ENCODE peak calls at places on chromosomes 12 and 14, in six cellular contexts. One of them, this sample, is unnamed. For H3K9me3, the result is how much of the 10 kb centered on the place peaks cover.

GRCh38 chr12:52439845-52440244 is 5.7 kb upstream of the KRT75 start:
- DNase-seq in neuronal stem cell: no peak
- DNase-seq in A673: no peak
- DNase-seq in aorta: no peak
- DNase-seq in endodermal cell: peak
- DNase-seq in HAP-1: no peak
- DNase-seq in this sample: no peak

GRCh38 chr12:94636462-94637085 is 13.8 kb downstream of the TMCC3 start:
- DNase-seq in A673: no peak
- DNase-seq in neuronal stem cell: no peak
- DNase-seq in endodermal cell: no peak
- DNase-seq in aorta: no peak
- DNase-seq in HAP-1: no peak
- DNase-seq in this sample: peak

GRCh38 chr14:93083898-93084297 is 31.8 kb downstream of the ITPK1 start:
- DNase-seq in HAP-1: no peak
- DNase-seq in aorta: no peak
- DNase-seq in A673: no peak
- DNase-seq in neuronal stem cell: no peak
- DNase-seq in endodermal cell: no peak
- DNase-seq in this sample: no peak

GRCh38 chr12:50806176-50806575 is 36.5 kb upstream of the TMPRSS12 start:
- DNase-seq in endodermal cell: no peak
- DNase-seq in A673: no peak
- DNase-seq in HAP-1: no peak
- DNase-seq in neuronal stem cell: no peak
- DNase-seq in aorta: no peak
- DNase-seq in this sample: no peak

GRCh38 chr12:95820096-95820703 is 29.6 kb upstream of the NTN4 start:
- DNase-seq in HAP-1: peak
- DNase-seq in neuronal stem cell: no peak
- DNase-seq in aorta: no peak
- DNase-seq in endodermal cell: no peak
- DNase-seq in A673: peak
- DNase-seq in this sample: no peak

GRCh38 chr12:119804011-119804641 is 73.0 kb downstream of the CIT start:
- DNase-seq in HAP-1: peak
- DNase-seq in aorta: peak
- DNase-seq in neuronal stem cell: peak
- DNase-seq in A673: peak
- DNase-seq in endodermal cell: peak
- DNase-seq in this sample: peak

GRCh38 chr14:104923596-104924420 is 871 bp upstream of the PLD4 start:
- DNase-seq in neuronal stem cell: no peak
- DNase-seq in aorta: no peak
- DNase-seq in endodermal cell: no peak
- DNase-seq in HAP-1: no peak
- DNase-seq in A673: no peak
- DNase-seq in this sample: no peak

GRCh38 chr14:18688346-18688745 is 87.4 kb downstream of the OR11H12 start:
- DNase-seq in HAP-1: no peak
- DNase-seq in neuronal stem cell: no peak
- DNase-seq in A673: no peak
- DNase-seq in aorta: no peak
- DNase-seq in endodermal cell: no peak
- DNase-seq in this sample: no peak

GRCh38 chr12:25557830-25558436 is 4.8 kb upstream of the LMNTD1 start:
- DNase-seq in HAP-1: peak
- DNase-seq in endodermal cell: peak
- DNase-seq in A673: peak
- DNase-seq in aorta: no peak
- DNase-seq in neuronal stem cell: peak
- DNase-seq in this sample: no peak

GRCh38 chr12:131066207-131066885 is 112.6 kb downstream of the ADGRD1 start:
- DNase-seq in neuronal stem cell: no peak
- DNase-seq in A673: no peak
- DNase-seq in HAP-1: peak
- DNase-seq in aorta: peak
- DNase-seq in endodermal cell: peak
- DNase-seq in this sample: no peak

GRCh38 chr14:101719708-101720107 is 41.8 kb upstream of the PPP2R5C start:
- DNase-seq in endodermal cell: peak
- DNase-seq in neuronal stem cell: no peak
- DNase-seq in HAP-1: no peak
- DNase-seq in A673: no peak
- DNase-seq in aorta: no peak
- DNase-seq in this sample: peak

GRCh38 chr12:59699408-59700144 is 103.7 kb downstream of the SLC16A7 start:
- DNase-seq in neuronal stem cell: no peak
- DNase-seq in HAP-1: no peak
- DNase-seq in endodermal cell: no peak
- DNase-seq in aorta: no peak
- DNase-seq in A673: peak
- DNase-seq in this sample: no peak

GRCh38 chr14:39218171-39218769 is 15.4 kb upstream of the MIA2 start:
- DNase-seq in neuronal stem cell: no peak
- DNase-seq in A673: no peak
- DNase-seq in aorta: no peak
- DNase-seq in HAP-1: no peak
- DNase-seq in endodermal cell: no peak
- DNase-seq in this sample: no peak

GRCh38 chr14:97315790-97316189 is 518.6 kb downstream of the VRK1 start:
- DNase-seq in A673: no peak
- DNase-seq in neuronal stem cell: no peak
- DNase-seq in aorta: no peak
- DNase-seq in endodermal cell: no peak
- DNase-seq in HAP-1: no peak
- DNase-seq in this sample: no peak

GRCh38 chr14:97318380-97318779 is 521.2 kb downstream of the VRK1 start:
- DNase-seq in neuronal stem cell: no peak
- DNase-seq in endodermal cell: no peak
- DNase-seq in HAP-1: no peak
- DNase-seq in A673: no peak
- DNase-seq in aorta: no peak
- DNase-seq in this sample: no peak

DNA sequence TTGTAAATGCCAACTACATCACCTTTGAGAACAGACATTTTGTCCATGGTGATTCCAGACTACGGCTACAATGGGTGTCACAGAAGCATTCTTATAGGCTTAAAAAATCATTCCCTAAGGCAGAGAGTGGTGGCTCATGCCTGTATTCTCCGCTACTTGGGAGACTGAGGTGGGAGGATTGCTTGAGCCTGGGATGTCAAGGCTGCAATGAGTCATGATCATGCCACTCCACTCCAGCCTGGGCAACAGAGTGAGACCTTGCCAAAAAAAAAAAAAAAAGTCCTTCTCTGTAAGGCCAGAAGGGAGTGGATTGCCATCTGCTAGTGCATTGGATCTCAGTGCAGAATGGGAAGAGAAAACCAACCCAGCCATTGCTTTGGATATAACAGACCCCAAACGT is 522.5 kb downstream of the VRK1 start:
- DNase-seq in endodermal cell: no peak
- DNase-seq in HAP-1: no peak
- DNase-seq in A673: no peak
- DNase-seq in neuronal stem cell: no peak
- DNase-seq in aorta: no peak
- DNase-seq in this sample: no peak
- H3K9me3 ChIP-seq in endodermal cell: under half
- H3K9me3 ChIP-seq in HAP-1: under half
- H3K9me3 ChIP-seq in A673: under half
- H3K9me3 ChIP-seq in neuronal stem cell: under half
- H3K9me3 ChIP-seq in aorta: under half
- H3K9me3 ChIP-seq in this sample: under half

GRCh38 chr14:40682131-40682913 is 924.4 kb upstream of the LRFN5 start:
- DNase-seq in aorta: no peak
- DNase-seq in neuronal stem cell: no peak
- DNase-seq in A673: no peak
- DNase-seq in HAP-1: no peak
- DNase-seq in endodermal cell: no peak
- DNase-seq in this sample: no peak
- H3K9me3 ChIP-seq in aorta: under half
- H3K9me3 ChIP-seq in neuronal stem cell: under half
- H3K9me3 ChIP-seq in A673: under half
- H3K9me3 ChIP-seq in HAP-1: under half
- H3K9me3 ChIP-seq in endodermal cell: under half
- H3K9me3 ChIP-seq in this sample: under half

DNA sequence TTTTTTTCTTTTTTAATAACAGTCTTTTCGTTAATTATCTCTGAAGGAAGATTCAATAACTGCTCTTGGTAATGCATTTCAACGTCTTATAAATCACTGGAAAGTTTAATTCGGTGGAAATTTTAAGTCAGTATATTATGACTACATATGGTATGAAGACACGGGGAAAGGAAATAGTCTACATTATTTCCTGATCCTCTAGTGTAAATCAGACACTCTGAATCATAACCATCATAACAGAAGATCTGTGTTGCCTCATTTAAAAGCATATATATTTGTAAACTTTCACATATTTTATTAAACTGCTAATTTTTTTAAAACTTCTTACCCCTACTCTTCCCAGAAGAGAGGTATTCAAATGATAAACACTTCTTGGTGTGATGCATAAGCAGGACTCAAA is 53.7 kb downstream of the EFCAB11 start:
- DNase-seq in A673: no peak
- DNase-seq in endodermal cell: no peak
- DNase-seq in neuronal stem cell: no peak
- DNase-seq in aorta: no peak
- DNase-seq in HAP-1: no peak
- DNase-seq in this sample: no peak
- H3K9me3 ChIP-seq in A673: under half
- H3K9me3 ChIP-seq in endodermal cell: under half
- H3K9me3 ChIP-seq in neuronal stem cell: under half
- H3K9me3 ChIP-seq in aorta: under half
- H3K9me3 ChIP-seq in HAP-1: under half
- H3K9me3 ChIP-seq in this sample: under half

GRCh38 chr14:27712364-27712763 is 1054.2 kb upstream of the FOXG1 start:
- DNase-seq in endodermal cell: no peak
- DNase-seq in aorta: no peak
- DNase-seq in neuronal stem cell: no peak
- DNase-seq in A673: no peak
- DNase-seq in HAP-1: no peak
- DNase-seq in this sample: no peak
- H3K9me3 ChIP-seq in endodermal cell: under half
- H3K9me3 ChIP-seq in aorta: under half
- H3K9me3 ChIP-seq in neuronal stem cell: under half
- H3K9me3 ChIP-seq in A673: under half
- H3K9me3 ChIP-seq in HAP-1: under half
- H3K9me3 ChIP-seq in this sample: under half

GRCh38 chr12:61397668-61398067 is 862.5 kb upstream of the USP15 start:
- DNase-seq in HAP-1: no peak
- DNase-seq in A673: no peak
- DNase-seq in endodermal cell: no peak
- DNase-seq in aorta: no peak
- DNase-seq in neuronal stem cell: no peak
- DNase-seq in this sample: no peak
- H3K9me3 ChIP-seq in HAP-1: under half
- H3K9me3 ChIP-seq in A673: under half
- H3K9me3 ChIP-seq in endodermal cell: under half
- H3K9me3 ChIP-seq in aorta: under half
- H3K9me3 ChIP-seq in neuronal stem cell: under half
- H3K9me3 ChIP-seq in this sample: under half

GRCh38 chr12:17284873-17285272 is 678.9 kb upstream of the LMO3 start:
- DNase-seq in A673: no peak
- DNase-seq in endodermal cell: no peak
- DNase-seq in aorta: no peak
- DNase-seq in HAP-1: no peak
- DNase-seq in neuronal stem cell: no peak
- DNase-seq in this sample: no peak
- H3K9me3 ChIP-seq in A673: under half
- H3K9me3 ChIP-seq in endodermal cell: half or more
- H3K9me3 ChIP-seq in aorta: under half
- H3K9me3 ChIP-seq in HAP-1: under half
- H3K9me3 ChIP-seq in neuronal stem cell: under half
- H3K9me3 ChIP-seq in this sample: under half

This sample was measured in psoas muscle.